ENCODE peak calls at places on chromosomes 3 and 15, in nine cellular contexts. One of them, this sample, is unnamed.

GRCh38 chr15:75817151-75817935 is 25.9 kb upstream of the UBE2Q2 start:
- DNase-seq in uterus: no peak
- DNase-seq in lower leg skin: no peak
- DNase-seq in Peyer's patch: no peak
- DNase-seq in GM12878: no peak
- DNase-seq in breast epithelium: no peak
- DNase-seq in heart left ventricle: no peak
- DNase-seq in esophagus squamous epithelium: no peak
- DNase-seq in ovary: no peak
- DNase-seq in this sample: no peak

GRCh38 chr3:134350861-134351311 is 23.4 kb downstream of the AMOTL2 start:
- DNase-seq in uterus: no peak
- DNase-seq in lower leg skin: peak
- DNase-seq in Peyer's patch: peak
- DNase-seq in GM12878: no peak
- DNase-seq in breast epithelium: peak
- DNase-seq in heart left ventricle: no peak
- DNase-seq in esophagus squamous epithelium: no peak
- DNase-seq in ovary: no peak
- DNase-seq in this sample: no peak

GRCh38 chr15:100277087-100277855 is 64.5 kb downstream of the ADAMTS17 start:
- DNase-seq in uterus: no peak
- DNase-seq in lower leg skin: no peak
- DNase-seq in Peyer's patch: no peak
- DNase-seq in GM12878: no peak
- DNase-seq in breast epithelium: no peak
- DNase-seq in heart left ventricle: no peak
- DNase-seq in esophagus squamous epithelium: no peak
- DNase-seq in ovary: no peak
- DNase-seq in this sample: no peak

GRCh38 chr15:34318277-34319079 is 19.1 kb downstream of the SLC12A6 start:
- DNase-seq in uterus: peak
- DNase-seq in lower leg skin: peak
- DNase-seq in Peyer's patch: peak
- DNase-seq in GM12878: no peak
- DNase-seq in breast epithelium: peak
- DNase-seq in heart left ventricle: peak
- DNase-seq in esophagus squamous epithelium: no peak
- DNase-seq in ovary: peak
- DNase-seq in this sample: no peak

GRCh38 chr3:159326998-159327397 is 525.1 kb downstream of the MFSD1 start:
- DNase-seq in uterus: no peak
- DNase-seq in lower leg skin: no peak
- DNase-seq in Peyer's patch: no peak
- DNase-seq in GM12878: no peak
- DNase-seq in breast epithelium: no peak
- DNase-seq in heart left ventricle: no peak
- DNase-seq in esophagus squamous epithelium: no peak
- DNase-seq in ovary: no peak
- DNase-seq in this sample: no peak

GRCh38 chr3:10519236-10519635 is 13.8 kb upstream of the ATP2B2 start:
- DNase-seq in uterus: no peak
- DNase-seq in lower leg skin: no peak
- DNase-seq in Peyer's patch: peak
- DNase-seq in GM12878: no peak
- DNase-seq in breast epithelium: no peak
- DNase-seq in heart left ventricle: no peak
- DNase-seq in esophagus squamous epithelium: no peak
- DNase-seq in ovary: no peak
- DNase-seq in this sample: no peak

GRCh38 chr3:156643729-156644389 is 30.5 kb upstream of the TIPARP start:
- DNase-seq in uterus: no peak
- DNase-seq in lower leg skin: no peak
- DNase-seq in Peyer's patch: no peak
- DNase-seq in GM12878: peak
- DNase-seq in breast epithelium: no peak
- DNase-seq in heart left ventricle: no peak
- DNase-seq in esophagus squamous epithelium: no peak
- DNase-seq in ovary: no peak
- DNase-seq in this sample: no peak

GRCh38 chr15:80052597-80053304 is 6.7 kb upstream of the ZFAND6 start:
- DNase-seq in uterus: no peak
- DNase-seq in lower leg skin: no peak
- DNase-seq in Peyer's patch: no peak
- DNase-seq in GM12878: no peak
- DNase-seq in breast epithelium: no peak
- DNase-seq in heart left ventricle: no peak
- DNase-seq in esophagus squamous epithelium: no peak
- DNase-seq in ovary: no peak
- DNase-seq in this sample: no peak

GRCh38 chr3:156539802-156540201 is 15.1 kb downstream of the SSR3 start:
- DNase-seq in uterus: no peak
- DNase-seq in lower leg skin: no peak
- DNase-seq in Peyer's patch: no peak
- DNase-seq in GM12878: no peak
- DNase-seq in breast epithelium: no peak
- DNase-seq in heart left ventricle: no peak
- DNase-seq in esophagus squamous epithelium: no peak
- DNase-seq in ovary: no peak
- DNase-seq in this sample: no peak

GRCh38 chr3:24812116-24812515 is 317.5 kb upstream of the THRB start:
- DNase-seq in uterus: no peak
- DNase-seq in lower leg skin: no peak
- DNase-seq in Peyer's patch: no peak
- DNase-seq in GM12878: no peak
- DNase-seq in breast epithelium: no peak
- DNase-seq in heart left ventricle: no peak
- DNase-seq in esophagus squamous epithelium: no peak
- DNase-seq in ovary: no peak
- DNase-seq in this sample: no peak

GRCh38 chr15:50675524-50676144 is 11.0 kb downstream of the TRPM7 start:
- DNase-seq in uterus: no peak
- DNase-seq in lower leg skin: no peak
- DNase-seq in Peyer's patch: no peak
- DNase-seq in GM12878: peak
- DNase-seq in breast epithelium: no peak
- DNase-seq in heart left ventricle: no peak
- DNase-seq in esophagus squamous epithelium: no peak
- DNase-seq in ovary: no peak
- DNase-seq in this sample: peak

GRCh38 chr15:101070502-101071273 is 151.5 kb downstream of the LRRK1 start:
- DNase-seq in uterus: peak
- DNase-seq in lower leg skin: no peak
- DNase-seq in Peyer's patch: peak
- DNase-seq in GM12878: no peak
- DNase-seq in breast epithelium: no peak
- DNase-seq in heart left ventricle: no peak
- DNase-seq in esophagus squamous epithelium: no peak
- DNase-seq in ovary: no peak
- DNase-seq in this sample: no peak

GRCh38 chr3:126873416-126873815 is 109.5 kb upstream of the PLXNA1 start:
- DNase-seq in uterus: no peak
- DNase-seq in lower leg skin: no peak
- DNase-seq in Peyer's patch: no peak
- DNase-seq in GM12878: no peak
- DNase-seq in breast epithelium: no peak
- DNase-seq in heart left ventricle: no peak
- DNase-seq in esophagus squamous epithelium: no peak
- DNase-seq in ovary: no peak
- DNase-seq in this sample: no peak

GRCh38 chr3:43998841-43999805 is 242.6 kb upstream of the TOPAZ1 start:
- DNase-seq in uterus: no peak
- DNase-seq in lower leg skin: no peak
- DNase-seq in Peyer's patch: no peak
- DNase-seq in GM12878: no peak
- DNase-seq in breast epithelium: no peak
- DNase-seq in heart left ventricle: no peak
- DNase-seq in esophagus squamous epithelium: no peak
- DNase-seq in ovary: no peak
- DNase-seq in this sample: no peak

GRCh38 chr3:183698318-183698731 is 728 bp downstream of the YEATS2 start:
- DNase-seq in uterus: peak
- DNase-seq in lower leg skin: no peak
- DNase-seq in Peyer's patch: peak
- DNase-seq in GM12878: no peak
- DNase-seq in breast epithelium: no peak
- DNase-seq in heart left ventricle: peak
- DNase-seq in esophagus squamous epithelium: no peak
- DNase-seq in ovary: no peak
- DNase-seq in this sample: no peak

GRCh38 chr15:73681073-73681472 is 3.1 kb upstream of the CD276 start:
- DNase-seq in uterus: no peak
- DNase-seq in lower leg skin: no peak
- DNase-seq in Peyer's patch: no peak
- DNase-seq in GM12878: no peak
- DNase-seq in breast epithelium: no peak
- DNase-seq in heart left ventricle: no peak
- DNase-seq in esophagus squamous epithelium: no peak
- DNase-seq in ovary: no peak
- DNase-seq in this sample: no peak
- H3K4me3 ChIP-seq in uterus: no peak
- H3K4me3 ChIP-seq in lower leg skin: no peak
- H3K4me3 ChIP-seq in Peyer's patch: no peak
- H3K4me3 ChIP-seq in GM12878: no peak
- H3K4me3 ChIP-seq in breast epithelium: no peak
- H3K4me3 ChIP-seq in heart left ventricle: no peak
- H3K4me3 ChIP-seq in esophagus squamous epithelium: no peak
- H3K4me3 ChIP-seq in ovary: no peak
- H3K4me3 ChIP-seq in this sample: no peak

GRCh38 chr3:65972765-65973164 is 66.0 kb downstream of the MAGI1 start:
- DNase-seq in uterus: no peak
- DNase-seq in lower leg skin: no peak
- DNase-seq in Peyer's patch: no peak
- DNase-seq in GM12878: no peak
- DNase-seq in breast epithelium: no peak
- DNase-seq in heart left ventricle: no peak
- DNase-seq in esophagus squamous epithelium: no peak
- DNase-seq in ovary: no peak
- DNase-seq in this sample: no peak
- TF ChIP-seq POLR2A in uterus: no peak
- TF ChIP-seq POLR2A in lower leg skin: no peak
- TF ChIP-seq POLR2A in Peyer's patch: no peak
- TF ChIP-seq POLR2A in GM12878: no peak
- TF ChIP-seq POLR2A in breast epithelium: no peak
- TF ChIP-seq POLR2A in heart left ventricle: no peak
- TF ChIP-seq POLR2A in esophagus squamous epithelium: no peak
- TF ChIP-seq POLR2A in ovary: no peak
- TF ChIP-seq POLR2A in this sample: no peak

GRCh38 chr3:14127516-14128161 is 2.8 kb downstream of the TMEM43 start:
- DNase-seq in uterus: no peak
- DNase-seq in lower leg skin: peak
- DNase-seq in Peyer's patch: no peak
- DNase-seq in GM12878: no peak
- DNase-seq in breast epithelium: no peak
- DNase-seq in heart left ventricle: no peak
- DNase-seq in esophagus squamous epithelium: no peak
- DNase-seq in ovary: no peak
- DNase-seq in this sample: no peak
- H3K4me3 ChIP-seq in uterus: no peak
- H3K4me3 ChIP-seq in lower leg skin: no peak
- H3K4me3 ChIP-seq in Peyer's patch: no peak
- H3K4me3 ChIP-seq in GM12878: no peak
- H3K4me3 ChIP-seq in breast epithelium: no peak
- H3K4me3 ChIP-seq in heart left ventricle: no peak
- H3K4me3 ChIP-seq in esophagus squamous epithelium: no peak
- H3K4me3 ChIP-seq in ovary: no peak
- H3K4me3 ChIP-seq in this sample: no peak

DNA sequence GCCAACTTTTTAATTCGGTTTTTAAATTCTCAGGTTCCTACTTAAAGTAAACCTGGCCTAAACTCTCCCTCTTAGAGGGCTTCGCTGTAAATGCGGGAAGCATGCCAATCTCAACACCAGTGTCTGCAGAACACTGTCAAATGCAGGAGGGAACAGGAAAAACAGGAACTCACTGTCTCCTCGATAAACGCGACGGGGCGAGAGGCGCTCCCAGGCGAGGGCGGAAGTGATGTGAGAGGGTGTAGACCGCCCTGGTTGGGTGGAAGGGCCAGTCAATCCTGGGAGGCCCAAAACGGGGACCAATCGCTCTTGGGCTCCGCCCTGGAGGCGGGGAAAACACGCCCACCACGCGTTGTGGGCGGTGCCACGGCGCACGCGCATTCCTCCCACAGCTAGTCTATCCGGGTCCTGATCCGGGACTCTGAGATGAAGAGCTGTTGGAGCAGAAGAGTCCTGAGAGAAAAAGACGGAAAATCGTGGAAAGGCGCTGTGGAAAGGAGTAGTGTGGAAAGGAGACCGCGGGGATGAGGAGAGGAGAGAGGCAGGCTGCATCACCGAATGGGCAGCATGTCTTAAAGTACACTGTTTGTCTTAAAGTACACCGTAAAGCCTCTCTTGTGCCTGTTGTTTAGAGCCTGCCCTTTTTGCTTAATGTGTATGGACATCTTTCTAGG is 27.1 kb downstream of the SLC28A2 start:
- DNase-seq in uterus: peak
- DNase-seq in lower leg skin: peak
- DNase-seq in Peyer's patch: peak
- DNase-seq in GM12878: peak
- DNase-seq in breast epithelium: peak
- DNase-seq in heart left ventricle: peak
- DNase-seq in esophagus squamous epithelium: peak
- DNase-seq in ovary: peak
- DNase-seq in this sample: peak
- TF ChIP-seq POLR2A in uterus: peak
- TF ChIP-seq POLR2A in lower leg skin: peak
- TF ChIP-seq POLR2A in Peyer's patch: peak
- TF ChIP-seq POLR2A in GM12878: peak
- TF ChIP-seq POLR2A in breast epithelium: peak
- TF ChIP-seq POLR2A in heart left ventricle: peak
- TF ChIP-seq POLR2A in esophagus squamous epithelium: peak
- TF ChIP-seq POLR2A in ovary: peak
- TF ChIP-seq POLR2A in this sample: peak

DNA sequence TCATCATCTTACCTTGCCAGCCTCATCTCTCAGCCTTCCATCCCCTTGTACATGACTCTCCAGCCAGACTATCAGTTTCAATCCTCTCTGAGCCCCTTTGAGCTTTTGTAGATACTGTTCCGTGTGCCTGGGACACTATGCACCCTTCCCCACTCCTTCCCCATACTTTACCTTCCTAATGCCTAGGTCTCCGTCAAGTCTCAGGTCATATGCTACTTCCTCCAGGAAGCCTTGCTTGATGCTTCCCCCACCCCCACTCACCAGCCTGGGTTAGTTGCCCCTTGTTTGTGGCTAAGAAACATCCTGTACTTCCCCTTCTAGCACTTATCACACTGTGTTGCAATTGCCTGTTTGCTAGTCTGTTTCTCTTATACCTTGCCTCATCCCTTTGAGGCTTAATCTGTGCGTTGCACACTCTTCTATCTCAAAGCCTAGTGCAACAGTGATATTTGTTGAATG is 6.7 kb upstream of the USP3 start:
- DNase-seq in uterus: no peak
- DNase-seq in lower leg skin: no peak
- DNase-seq in Peyer's patch: no peak
- DNase-seq in GM12878: no peak
- DNase-seq in breast epithelium: no peak
- DNase-seq in heart left ventricle: peak
- DNase-seq in esophagus squamous epithelium: no peak
- DNase-seq in ovary: no peak
- DNase-seq in this sample: no peak
- H3K4me3 ChIP-seq in uterus: no peak
- H3K4me3 ChIP-seq in lower leg skin: no peak
- H3K4me3 ChIP-seq in Peyer's patch: no peak
- H3K4me3 ChIP-seq in GM12878: peak
- H3K4me3 ChIP-seq in breast epithelium: no peak
- H3K4me3 ChIP-seq in heart left ventricle: no peak
- H3K4me3 ChIP-seq in esophagus squamous epithelium: no peak
- H3K4me3 ChIP-seq in ovary: no peak
- H3K4me3 ChIP-seq in this sample: no peak

GRCh38 chr3:18424862-18425640 is at the start of gene SATB1:
- DNase-seq in uterus: peak
- DNase-seq in lower leg skin: peak
- DNase-seq in Peyer's patch: peak
- DNase-seq in GM12878: no peak
- DNase-seq in breast epithelium: peak
- DNase-seq in heart left ventricle: peak
- DNase-seq in esophagus squamous epithelium: no peak
- DNase-seq in ovary: peak
- DNase-seq in this sample: peak
- TF ChIP-seq POLR2A in uterus: no peak
- TF ChIP-seq POLR2A in lower leg skin: no peak
- TF ChIP-seq POLR2A in Peyer's patch: peak
- TF ChIP-seq POLR2A in GM12878: no peak
- TF ChIP-seq POLR2A in breast epithelium: no peak
- TF ChIP-seq POLR2A in heart left ventricle: peak
- TF ChIP-seq POLR2A in esophagus squamous epithelium: peak
- TF ChIP-seq POLR2A in ovary: no peak
- TF ChIP-seq POLR2A in this sample: peak

This sample was measured in tibial nerve.